ENCODE peak calls at places on chromosomes 6 and 20, in eight cellular contexts. One of them, this sample, is unnamed.

GRCh38 chr20:38117635-38118034 is 47.4 kb downstream of the TGM2 start:
- DNase-seq in Karpas-422: no peak
- DNase-seq in prostate gland: no peak
- DNase-seq in heart left ventricle: no peak
- DNase-seq in dorsolateral prefrontal cortex: no peak
- DNase-seq in GM23338: no peak
- DNase-seq in HepG2: peak; percentile 70
- DNase-seq in astrocyte: peak; percentile 94
- DNase-seq in this sample: peak; percentile 44

GRCh38 chr6:168496139-168496840 is 55.3 kb downstream of the SMOC2 start:
- DNase-seq in Karpas-422: no peak
- DNase-seq in prostate gland: no peak
- DNase-seq in heart left ventricle: no peak
- DNase-seq in dorsolateral prefrontal cortex: no peak
- DNase-seq in GM23338: peak; percentile 17
- DNase-seq in HepG2: no peak
- DNase-seq in astrocyte: no peak
- DNase-seq in this sample: no peak

GRCh38 chr6:156822747-156823206 is 45.6 kb downstream of the ARID1B start:
- DNase-seq in Karpas-422: no peak
- DNase-seq in prostate gland: no peak
- DNase-seq in heart left ventricle: no peak
- DNase-seq in dorsolateral prefrontal cortex: no peak
- DNase-seq in GM23338: no peak
- DNase-seq in HepG2: no peak
- DNase-seq in astrocyte: no peak
- DNase-seq in this sample: no peak

GRCh38 chr6:54758340-54758739 is 88.2 kb upstream of the FAM83B start:
- DNase-seq in Karpas-422: no peak
- DNase-seq in prostate gland: no peak
- DNase-seq in heart left ventricle: no peak
- DNase-seq in dorsolateral prefrontal cortex: no peak
- DNase-seq in GM23338: peak; percentile 6
- DNase-seq in HepG2: no peak
- DNase-seq in astrocyte: no peak
- DNase-seq in this sample: no peak

GRCh38 chr6:108791700-108792099 is 56.5 kb upstream of the ARMC2 start:
- DNase-seq in Karpas-422: no peak
- DNase-seq in prostate gland: no peak
- DNase-seq in heart left ventricle: no peak
- DNase-seq in dorsolateral prefrontal cortex: no peak
- DNase-seq in GM23338: no peak
- DNase-seq in HepG2: no peak
- DNase-seq in astrocyte: no peak
- DNase-seq in this sample: no peak

GRCh38 chr6:24064106-24064505 is 61.9 kb upstream of the NRSN1 start:
- DNase-seq in Karpas-422: peak; percentile 74
- DNase-seq in prostate gland: no peak
- DNase-seq in heart left ventricle: no peak
- DNase-seq in dorsolateral prefrontal cortex: no peak
- DNase-seq in GM23338: peak; percentile 57
- DNase-seq in HepG2: peak; percentile 62
- DNase-seq in astrocyte: no peak
- DNase-seq in this sample: no peak

GRCh38 chr6:107113460-107114212 is 1.7 kb downstream of the BEND3 start:
- DNase-seq in Karpas-422: peak; percentile 58
- DNase-seq in prostate gland: no peak
- DNase-seq in heart left ventricle: no peak
- DNase-seq in dorsolateral prefrontal cortex: no peak
- DNase-seq in GM23338: no peak
- DNase-seq in HepG2: no peak
- DNase-seq in astrocyte: no peak
- DNase-seq in this sample: no peak

GRCh38 chr20:25987073-25987927 is 290.6 kb upstream of the ZNF337 start:
- DNase-seq in Karpas-422: no peak
- DNase-seq in prostate gland: no peak
- DNase-seq in heart left ventricle: peak; percentile 61
- DNase-seq in dorsolateral prefrontal cortex: peak; percentile 62
- DNase-seq in GM23338: peak; percentile 45
- DNase-seq in HepG2: no peak
- DNase-seq in astrocyte: no peak
- DNase-seq in this sample: no peak

GRCh38 chr20:62899633-62900051 is 26.7 kb downstream of the DIDO1 start:
- DNase-seq in Karpas-422: no peak
- DNase-seq in prostate gland: no peak
- DNase-seq in heart left ventricle: no peak
- DNase-seq in dorsolateral prefrontal cortex: peak; percentile 32
- DNase-seq in GM23338: peak; percentile 78
- DNase-seq in HepG2: peak; percentile 66
- DNase-seq in astrocyte: no peak
- DNase-seq in this sample: no peak

GRCh38 chr6:181049-181654 is 111.1 kb upstream of the DUSP22 start:
- DNase-seq in Karpas-422: no peak
- DNase-seq in prostate gland: no peak
- DNase-seq in heart left ventricle: no peak
- DNase-seq in dorsolateral prefrontal cortex: no peak
- DNase-seq in GM23338: no peak
- DNase-seq in HepG2: no peak
- DNase-seq in astrocyte: no peak
- DNase-seq in this sample: no peak

GRCh38 chr6:1720620-1721322 is 111.1 kb downstream of the FOXC1 start:
- DNase-seq in Karpas-422: no peak
- DNase-seq in prostate gland: no peak
- DNase-seq in heart left ventricle: no peak
- DNase-seq in dorsolateral prefrontal cortex: no peak
- DNase-seq in GM23338: peak; percentile 64
- DNase-seq in HepG2: no peak
- DNase-seq in astrocyte: no peak
- DNase-seq in this sample: no peak

GRCh38 chr6:144335914-144336313 is 50.8 kb downstream of the UTRN start:
- DNase-seq in Karpas-422: peak; percentile 66
- DNase-seq in prostate gland: no peak
- DNase-seq in heart left ventricle: no peak
- DNase-seq in dorsolateral prefrontal cortex: no peak
- DNase-seq in GM23338: no peak
- DNase-seq in HepG2: no peak
- DNase-seq in astrocyte: no peak
- DNase-seq in this sample: no peak

GRCh38 chr6:146861716-146862115 is 262.9 kb downstream of the ADGB start:
- DNase-seq in Karpas-422: no peak
- DNase-seq in prostate gland: no peak
- DNase-seq in heart left ventricle: no peak
- DNase-seq in dorsolateral prefrontal cortex: no peak
- DNase-seq in GM23338: no peak
- DNase-seq in HepG2: no peak
- DNase-seq in astrocyte: no peak
- DNase-seq in this sample: no peak

GRCh38 chr6:168222261-168222660 is 97.3 kb downstream of the DACT2 start:
- DNase-seq in Karpas-422: no peak
- DNase-seq in prostate gland: no peak
- DNase-seq in heart left ventricle: no peak
- DNase-seq in dorsolateral prefrontal cortex: no peak
- DNase-seq in GM23338: no peak
- DNase-seq in HepG2: no peak
- DNase-seq in astrocyte: no peak
- DNase-seq in this sample: no peak

GRCh38 chr20:37911838-37912273 is 8.9 kb downstream of the VSTM2L start:
- DNase-seq in Karpas-422: peak; percentile 78
- DNase-seq in prostate gland: no peak
- DNase-seq in heart left ventricle: peak; percentile 55
- DNase-seq in dorsolateral prefrontal cortex: peak; percentile 21
- DNase-seq in GM23338: peak; percentile 85
- DNase-seq in HepG2: no peak
- DNase-seq in astrocyte: peak; percentile 23
- DNase-seq in this sample: no peak

GRCh38 chr6:90183587-90184333 is 112.9 kb downstream of the BACH2 start:
- DNase-seq in Karpas-422: no peak
- DNase-seq in prostate gland: no peak
- DNase-seq in heart left ventricle: no peak
- DNase-seq in dorsolateral prefrontal cortex: no peak
- DNase-seq in GM23338: no peak
- DNase-seq in HepG2: no peak
- DNase-seq in astrocyte: peak; percentile 59
- DNase-seq in this sample: no peak

GRCh38 chr6:79872986-79873385 is 74.4 kb downstream of the ELOVL4 start:
- DNase-seq in Karpas-422: no peak
- DNase-seq in prostate gland: no peak
- DNase-seq in heart left ventricle: no peak
- DNase-seq in dorsolateral prefrontal cortex: no peak
- DNase-seq in GM23338: no peak
- DNase-seq in HepG2: no peak
- DNase-seq in astrocyte: peak; percentile 34
- DNase-seq in this sample: no peak

GRCh38 chr20:58339741-58340140 is 30.2 kb downstream of the RAB22A start:
- DNase-seq in Karpas-422: no peak
- DNase-seq in prostate gland: no peak
- DNase-seq in heart left ventricle: no peak
- DNase-seq in dorsolateral prefrontal cortex: no peak
- DNase-seq in GM23338: no peak
- DNase-seq in HepG2: no peak
- DNase-seq in astrocyte: no peak
- DNase-seq in this sample: no peak
- H3K27me3 ChIP-seq in Karpas-422: no peaks in the 10 kb centered on the region
- H3K27me3 ChIP-seq in prostate gland: no peaks in the 10 kb centered on the region
- H3K27me3 ChIP-seq in heart left ventricle: no peaks in the 10 kb centered on the region
- H3K27me3 ChIP-seq in dorsolateral prefrontal cortex: no peaks in the 10 kb centered on the region
- H3K27me3 ChIP-seq in GM23338: no peaks in the 10 kb centered on the region
- H3K27me3 ChIP-seq in HepG2: no peaks in the 10 kb centered on the region
- H3K27me3 ChIP-seq in astrocyte: no peaks in the 10 kb centered on the region
- H3K27me3 ChIP-seq in this sample: no peaks in the 10 kb centered on the region

GRCh38 chr6:33160096-33160495 is 32.2 kb downstream of the COL11A2 start:
- DNase-seq in Karpas-422: no peak
- DNase-seq in prostate gland: no peak
- DNase-seq in heart left ventricle: no peak
- DNase-seq in dorsolateral prefrontal cortex: no peak
- DNase-seq in GM23338: no peak
- DNase-seq in HepG2: no peak
- DNase-seq in astrocyte: no peak
- DNase-seq in this sample: no peak

GRCh38 chr6:33162471-33162870 is 29.8 kb downstream of the COL11A2 start:
- DNase-seq in Karpas-422: no peak
- DNase-seq in prostate gland: no peak
- DNase-seq in heart left ventricle: no peak
- DNase-seq in dorsolateral prefrontal cortex: no peak
- DNase-seq in GM23338: no peak
- DNase-seq in HepG2: no peak
- DNase-seq in astrocyte: no peak
- DNase-seq in this sample: no peak

GRCh38 chr6:33161354-33162320 is 30.6 kb downstream of the COL11A2 start:
- DNase-seq in Karpas-422: peak; percentile 90
- DNase-seq in prostate gland: peak; percentile 46
- DNase-seq in heart left ventricle: peak; percentile 88
- DNase-seq in dorsolateral prefrontal cortex: peak; percentile 76
- DNase-seq in GM23338: peak; percentile 79
- DNase-seq in HepG2: peak; percentile 23
- DNase-seq in astrocyte: peak; percentile 18
- DNase-seq in this sample: peak; percentile 90

GRCh38 chr6:33163540-33163939 is 28.7 kb downstream of the COL11A2 start:
- DNase-seq in Karpas-422: no peak
- DNase-seq in prostate gland: no peak
- DNase-seq in heart left ventricle: no peak
- DNase-seq in dorsolateral prefrontal cortex: no peak
- DNase-seq in GM23338: no peak
- DNase-seq in HepG2: no peak
- DNase-seq in astrocyte: no peak
- DNase-seq in this sample: no peak

DNA sequence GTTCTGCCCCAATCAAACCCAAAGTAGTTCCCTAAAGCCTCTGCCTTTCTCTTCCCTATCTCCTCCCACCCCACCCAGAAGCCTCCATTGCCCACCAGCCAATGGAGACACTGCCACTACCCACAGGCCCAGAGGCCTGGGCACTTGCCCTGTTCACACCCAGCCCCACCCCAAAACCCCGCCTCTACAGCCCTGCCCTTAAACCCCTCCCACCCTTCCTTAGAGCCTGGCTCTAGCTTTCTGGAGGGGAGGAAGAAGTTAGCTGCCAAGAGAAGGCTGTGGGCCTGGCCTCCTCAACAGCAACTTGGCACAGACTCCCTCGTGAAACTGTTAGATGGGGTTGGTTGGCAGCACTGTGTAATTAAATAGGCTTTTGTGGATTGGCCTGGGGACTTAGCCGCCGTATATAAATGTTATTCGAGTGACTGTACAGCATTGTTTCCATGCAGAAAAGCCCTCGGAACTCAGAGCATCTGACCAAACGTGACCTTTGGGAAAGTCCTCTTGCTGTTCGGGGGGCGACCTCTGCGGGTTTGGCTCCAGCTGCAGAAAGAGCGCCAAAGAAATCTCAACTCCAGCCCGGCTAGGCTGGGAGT is 31.4 kb downstream of the COL11A2 start:
- DNase-seq in Karpas-422: peak; percentile 62
- DNase-seq in prostate gland: peak; percentile 84
- DNase-seq in heart left ventricle: no peak
- DNase-seq in dorsolateral prefrontal cortex: peak; percentile 11
- DNase-seq in GM23338: peak; percentile 61
- DNase-seq in HepG2: no peak
- DNase-seq in astrocyte: peak; percentile 95
- DNase-seq in this sample: peak; percentile 80
- H3K4me3 ChIP-seq in Karpas-422: no peak overlapping the region
- H3K4me3 ChIP-seq in prostate gland: peak overlapping the region; percentile 35
- H3K4me3 ChIP-seq in heart left ventricle: no peak overlapping the region
- H3K4me3 ChIP-seq in dorsolateral prefrontal cortex: peak overlapping the region; percentile 51
- H3K4me3 ChIP-seq in GM23338: peak overlapping the region; percentile 75
- H3K4me3 ChIP-seq in HepG2: peak overlapping the region; percentile 74
- H3K4me3 ChIP-seq in astrocyte: peak overlapping the region; percentile 52
- H3K4me3 ChIP-seq in this sample: peak overlapping the region; percentile 61

DNA sequence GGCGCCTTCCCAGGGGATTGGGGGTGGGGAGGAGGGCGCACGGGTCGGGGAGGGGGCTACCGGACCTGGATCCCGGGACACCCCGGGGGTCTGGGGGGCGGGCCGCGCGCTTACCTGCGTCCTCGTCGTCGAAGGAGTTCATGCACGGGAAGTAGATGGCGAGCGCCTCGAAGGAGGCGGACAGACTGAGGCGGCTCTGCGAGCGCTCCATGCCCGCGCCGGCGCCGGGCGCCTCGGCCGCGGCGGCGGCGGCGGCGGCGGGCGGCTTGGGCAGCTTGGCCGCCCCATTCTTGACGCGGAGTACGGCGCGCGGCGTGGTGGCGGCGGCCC is 320 bp downstream of the RIMS4 start:
- DNase-seq in Karpas-422: no peak
- DNase-seq in prostate gland: no peak
- DNase-seq in heart left ventricle: no peak
- DNase-seq in dorsolateral prefrontal cortex: no peak
- DNase-seq in GM23338: peak; percentile 43
- DNase-seq in HepG2: no peak
- DNase-seq in astrocyte: no peak
- DNase-seq in this sample: no peak
- H3K27me3 ChIP-seq in Karpas-422: no peaks in the 10 kb centered on the region
- H3K27me3 ChIP-seq in prostate gland: peaks cover 8% of the 10 kb centered on the region
- H3K27me3 ChIP-seq in heart left ventricle: peaks cover 59% of the 10 kb centered on the region
- H3K27me3 ChIP-seq in dorsolateral prefrontal cortex: peaks cover 29% of the 10 kb centered on the region
- H3K27me3 ChIP-seq in GM23338: peaks cover 49% of the 10 kb centered on the region
- H3K27me3 ChIP-seq in HepG2: peaks cover 56% of the 10 kb centered on the region
- H3K27me3 ChIP-seq in astrocyte: peaks cover 55% of the 10 kb centered on the region
- H3K27me3 ChIP-seq in this sample: peaks cover 11% of the 10 kb centered on the region

DNA sequence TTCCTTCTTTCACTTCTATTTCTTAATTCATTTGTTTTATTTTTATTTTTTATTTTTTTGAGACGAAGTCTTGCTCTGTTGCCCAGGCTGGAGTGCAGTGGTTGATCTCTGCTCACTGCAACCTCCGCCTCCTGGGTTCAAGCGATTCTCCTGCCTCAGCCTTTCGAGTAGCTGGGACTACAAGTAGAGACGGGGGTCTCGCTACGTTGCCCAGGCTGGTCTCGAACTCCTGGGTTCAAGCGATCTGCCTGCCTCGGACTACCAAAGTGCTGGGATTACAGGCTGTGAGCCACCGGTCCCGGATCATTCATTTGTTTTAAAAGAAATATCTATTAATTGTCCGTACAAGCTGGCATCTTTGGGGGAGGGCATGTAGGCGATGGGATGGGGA is 487 bp upstream of the NFKBIE start:
- DNase-seq in Karpas-422: no peak
- DNase-seq in prostate gland: no peak
- DNase-seq in heart left ventricle: no peak
- DNase-seq in dorsolateral prefrontal cortex: no peak
- DNase-seq in GM23338: no peak
- DNase-seq in HepG2: no peak
- DNase-seq in astrocyte: no peak
- DNase-seq in this sample: no peak
- H3K4me3 ChIP-seq in Karpas-422: peak overlapping the region; percentile 75
- H3K4me3 ChIP-seq in prostate gland: peak overlapping the region; percentile 73
- H3K4me3 ChIP-seq in heart left ventricle: peak overlapping the region; percentile 72
- H3K4me3 ChIP-seq in dorsolateral prefrontal cortex: peak overlapping the region; percentile 86
- H3K4me3 ChIP-seq in GM23338: peak overlapping the region; percentile 88
- H3K4me3 ChIP-seq in HepG2: peak overlapping the region; percentile 95
- H3K4me3 ChIP-seq in astrocyte: no peak overlapping the region
- H3K4me3 ChIP-seq in this sample: peak overlapping the region; percentile 73

This sample was measured in ascending aorta.